ENCODE peak calls at places on chromosomes 3 and 15, in nine cellular contexts. B is lung; V is H9; G is H1; S is stomach; Z is colonic mucosa; W is body of pancreas; Y is astrocyte; X is CD4-positive, alpha-beta memory T cell. O is an unnamed sample.

GRCh38 chr3:114872056-114872455 is 275.0 kb downstream of the ZBTB20 start:
- DNase-seq in B (no peak), V (no peak), G (no peak), S (no peak), Z (no peak), W (no peak), Y (peak; percentile 3), X (no peak), O (no peak)

GRCh38 chr15:36363335-36363734 is 216.1 kb upstream of the CDIN1 start:
- DNase-seq in B (no peak), V (no peak), G (no peak), S (no peak), Z (no peak), W (peak; percentile 10), Y (peak; percentile 84), X (no peak), O (peak; percentile 30)

GRCh38 chr3:27715863-27716262 is 6.3 kb downstream of the EOMES start:
- DNase-seq in B (no peak), V (no peak), G (no peak), S (no peak), Z (no peak), W (no peak), Y (no peak), X (no peak), O (no peak)

GRCh38 chr3:37961622-37962455 is 28.7 kb upstream of the VILL start:
- DNase-seq in B (no peak), V (no peak), G (peak; percentile 33), S (no peak), Z (peak; percentile 57), W (no peak), Y (no peak), X (no peak), O (no peak)

GRCh38 chr15:37134699-37135131 is 34.4 kb upstream of the MEIS2 start:
- DNase-seq in B (no peak), V (no peak), G (no peak), S (no peak), Z (no peak), W (peak; percentile 27), Y (no peak), X (no peak), O (peak; percentile 10)

GRCh38 chr3:115071611-115072010 is 75.5 kb downstream of the ZBTB20 start:
- DNase-seq in B (no peak), V (no peak), G (no peak), S (no peak), Z (no peak), W (no peak), Y (peak; percentile 80), X (no peak), O (peak; percentile 24)

GRCh38 chr3:17227472-17227871 is 342.7 kb downstream of the PLCL2 start:
- DNase-seq in B (no peak), V (no peak), G (no peak), S (no peak), Z (no peak), W (no peak), Y (no peak), X (no peak), O (no peak)

GRCh38 chr15:73633991-73634495 is 854 bp upstream of the NPTN start:
- DNase-seq in B (no peak), V (no peak), G (no peak), S (no peak), Z (no peak), W (no peak), Y (peak; percentile 93), X (no peak), O (peak; percentile 92)

GRCh38 chr15:35522061-35522460 is 23.9 kb downstream of the DPH6 start:
- DNase-seq in B (no peak), V (no peak), G (no peak), S (no peak), Z (no peak), W (no peak), Y (no peak), X (no peak), O (no peak)

GRCh38 chr15:58628206-58629057 is 121.1 kb downstream of the ADAM10 start:
- DNase-seq in B (no peak), V (no peak), G (no peak), S (no peak), Z (no peak), W (no peak), Y (no peak), X (peak; percentile 31), O (peak; percentile 7)

GRCh38 chr3:46089237-46090011 is 62.1 kb upstream of the XCR1 start:
- DNase-seq in B (peak; percentile 81), V (no peak), G (no peak), S (peak; percentile 48), Z (peak; percentile 38), W (peak; percentile 84), Y (peak; percentile 82), X (no peak), O (peak; percentile 97)

GRCh38 chr3:186938716-186939115 is 8.4 kb downstream of the ST6GAL1 start:
- DNase-seq in B (no peak), V (no peak), G (no peak), S (no peak), Z (no peak), W (no peak), Y (peak; percentile 74), X (no peak), O (no peak)

DNA sequence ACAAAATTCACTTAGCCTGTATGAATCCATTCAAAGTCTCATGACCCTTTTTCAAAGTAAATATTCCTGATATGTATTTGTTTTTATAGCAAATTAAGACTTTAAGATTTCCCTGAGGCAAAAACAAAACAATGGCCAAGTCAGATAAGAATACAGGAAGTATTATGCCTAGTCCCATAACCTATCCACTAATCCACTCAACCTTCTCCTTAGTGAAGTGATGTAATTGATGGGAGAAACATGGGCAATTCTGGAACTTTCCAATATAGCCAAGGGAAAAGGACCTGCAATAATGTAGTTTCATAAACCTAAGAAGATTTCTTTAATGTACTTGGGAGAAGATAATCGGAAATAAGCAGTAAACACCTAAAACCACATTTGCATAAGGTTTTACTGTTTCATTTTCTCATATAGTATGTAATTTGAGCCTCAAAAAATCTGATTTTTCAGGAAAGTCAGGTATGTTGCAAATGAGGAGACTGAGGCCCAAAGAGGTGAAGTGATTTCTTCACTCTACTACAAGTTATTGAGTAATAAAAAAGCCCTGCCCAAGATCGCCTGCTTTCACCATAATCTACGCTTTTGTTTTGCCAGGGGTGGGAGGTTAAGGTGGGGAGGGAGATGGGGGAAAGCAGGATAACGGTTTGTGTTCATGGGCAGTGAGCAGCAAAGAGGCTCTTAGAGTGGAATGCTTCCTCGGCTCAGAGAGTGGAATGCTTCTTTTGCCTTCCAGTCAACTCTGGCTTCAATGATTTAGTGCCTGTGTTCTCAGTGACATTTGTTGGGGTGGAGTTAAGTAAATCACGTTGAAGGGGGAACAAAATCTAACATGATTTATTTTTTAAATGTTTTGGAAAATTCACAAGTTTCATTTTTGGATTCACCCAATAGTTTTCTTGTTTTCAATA is 95.0 kb upstream of the FNDC3B start:
- DNase-seq in B (no peak), V (no peak), G (no peak), S (no peak), Z (no peak), W (no peak), Y (peak; percentile 16), X (no peak), O (no peak)
- H3K27ac ChIP-seq in B (no peak overlapping the region), V (no peak overlapping the region), G (no peak overlapping the region), S (no peak overlapping the region), Z (no peak overlapping the region), W (no peak overlapping the region), Y (no peak overlapping the region), X (no peak overlapping the region), O (no peak overlapping the region)

DNA sequence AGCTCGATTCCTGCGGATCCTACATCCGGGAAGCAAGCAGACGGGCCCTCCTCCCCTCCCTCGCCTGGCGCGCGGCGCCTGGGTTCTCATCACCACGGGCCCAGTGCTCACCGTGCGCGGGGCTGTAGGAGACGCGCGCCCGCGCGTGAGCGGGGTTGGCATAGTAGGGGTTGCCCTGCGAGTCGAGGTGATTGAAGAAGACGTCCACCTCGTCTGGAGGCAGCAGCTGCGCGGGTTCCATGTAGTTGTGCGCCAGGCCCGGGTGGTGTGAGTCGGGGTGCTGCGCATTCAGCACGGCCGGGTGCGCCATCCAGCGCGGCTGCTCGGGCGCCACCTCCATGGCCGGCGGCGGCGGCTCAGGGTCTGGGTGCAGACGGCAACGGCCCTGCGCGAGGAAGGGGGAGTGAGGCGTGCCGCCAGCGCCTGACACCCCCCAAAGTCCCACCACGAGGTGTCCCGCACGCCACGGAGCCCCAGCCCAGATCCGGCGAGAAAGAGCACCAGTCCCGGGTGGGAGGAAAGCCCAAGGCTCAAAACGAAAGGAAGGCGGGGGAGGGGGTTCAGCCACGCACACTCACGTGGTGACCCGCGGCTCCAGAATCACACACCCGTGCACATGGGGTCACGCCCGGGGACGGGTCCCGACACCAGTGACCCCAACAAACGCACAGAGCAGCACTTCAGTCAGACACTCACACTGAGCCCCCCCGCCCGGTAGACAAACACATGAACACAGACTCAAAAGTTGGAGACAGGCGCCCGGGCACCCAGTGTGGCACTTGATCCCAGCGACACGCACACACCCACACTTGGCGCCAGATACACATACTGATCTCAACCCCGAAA is 6.1 kb downstream of the GATA2 start:
- DNase-seq in B (no peak), V (peak; percentile 61), G (no peak), S (no peak), Z (no peak), W (peak; percentile 26), Y (no peak), X (no peak), O (peak; percentile 35)
- H3K27ac ChIP-seq in B (peak overlapping the region; percentile 25), V (no peak overlapping the region), G (no peak overlapping the region), S (peak overlapping the region; percentile 28), Z (no peak overlapping the region), W (peak overlapping the region; percentile 97), Y (no peak overlapping the region), X (no peak overlapping the region), O (no peak overlapping the region)

GRCh38 chr3:69330891-69331400 is 54.9 kb downstream of the FRMD4B start:
- DNase-seq in B (peak; percentile 67), V (no peak), G (no peak), S (no peak), Z (no peak), W (peak; percentile 41), Y (no peak), X (no peak), O (no peak)
- H3K27ac ChIP-seq in B (peak overlapping the region; percentile 17), V (no peak overlapping the region), G (no peak overlapping the region), S (peak overlapping the region; percentile 20), Z (no peak overlapping the region), W (no peak overlapping the region), Y (no peak overlapping the region), X (no peak overlapping the region), O (no peak overlapping the region)

GRCh38 chr3:65534825-65535224 is 503.9 kb downstream of the MAGI1 start:
- DNase-seq in B (no peak), V (no peak), G (no peak), S (no peak), Z (no peak), W (no peak), Y (no peak), X (no peak), O (no peak)

GRCh38 chr3:65537109-65537508 is 501.6 kb downstream of the MAGI1 start:
- DNase-seq in B (no peak), V (no peak), G (no peak), S (no peak), Z (no peak), W (no peak), Y (no peak), X (no peak), O (no peak)

GRCh38 chr3:65538101-65538500 is 500.6 kb downstream of the MAGI1 start:
- DNase-seq in B (no peak), V (no peak), G (no peak), S (no peak), Z (no peak), W (no peak), Y (no peak), X (no peak), O (no peak)

GRCh38 chr3:65535260-65535659 is 503.5 kb downstream of the MAGI1 start:
- DNase-seq in B (no peak), V (no peak), G (no peak), S (no peak), Z (no peak), W (no peak), Y (no peak), X (no peak), O (no peak)

GRCh38 chr3:65539620-65540019 is 499.1 kb downstream of the MAGI1 start:
- DNase-seq in B (no peak), V (peak; percentile 66), G (no peak), S (no peak), Z (no peak), W (no peak), Y (no peak), X (no peak), O (no peak)
- H3K27ac ChIP-seq in B (no peak overlapping the region), V (peak overlapping the region; percentile 72), G (peak overlapping the region; percentile 25), S (no peak overlapping the region), Z (no peak overlapping the region), W (no peak overlapping the region), Y (no peak overlapping the region), X (no peak overlapping the region), O (no peak overlapping the region)